ENCODE peak calls at places on chromosomes 12 and 14, in five cellular contexts. G is HCT116, T is H1, Q is K562, B is HepG2. W is an unnamed sample.

GRCh38 chr12:75641031-75641780 is 129.8 kb upstream of the KRR1 start:
- DNase-seq in Q (peak), G (peak), B (no peak), T (no peak), W (no peak)

GRCh38 chr14:101483829-101484228 is 77.5 kb upstream of the DIO3 start:
- DNase-seq in B (no peak), G (no peak), Q (no peak), T (no peak), W (no peak)

GRCh38 chr12:12519599-12519998 is 43.1 kb downstream of the DUSP16 start:
- DNase-seq in T (no peak), B (no peak), Q (no peak), G (no peak), W (no peak)

GRCh38 chr14:39169541-39169900 is 612 bp downstream of the TRAPPC6B start:
- DNase-seq in G (no peak), B (no peak), T (no peak), Q (no peak), W (no peak)

GRCh38 chr12:49871263-49871561 is 28.3 kb upstream of the BCDIN3D start:
- DNase-seq in Q (no peak), B (no peak), T (no peak), G (no peak), W (no peak)

GRCh38 chr12:91098942-91099341 is 12.4 kb downstream of the LUM start:
- DNase-seq in Q (no peak), G (peak), B (no peak), T (no peak), W (no peak)

GRCh38 chr12:43797561-43798217 is 8.4 kb downstream of the TWF1 start:
- DNase-seq in G (no peak), B (no peak), Q (no peak), T (no peak), W (no peak)

GRCh38 chr14:54942913-54943312 is 40.3 kb upstream of the GCH1 start:
- DNase-seq in Q (no peak), T (no peak), B (no peak), G (no peak), W (no peak)

GRCh38 chr12:69676257-69677012 is 22.7 kb downstream of the BEST3 start:
- DNase-seq in B (no peak), G (no peak), T (no peak), Q (no peak), W (no peak)

GRCh38 chr14:78164226-78164853 is 5.8 kb upstream of the NRXN3 start:
- DNase-seq in Q (peak), T (peak), B (peak), G (peak), W (peak)

GRCh38 chr12:75831413-75831812 is 200.2 kb downstream of the PHLDA1 start:
- DNase-seq in Q (no peak), T (no peak), B (no peak), G (no peak), W (no peak)

GRCh38 chr12:7542813-7543212 is 39.2 kb upstream of the CD163 start:
- DNase-seq in G (no peak), T (no peak), B (no peak), Q (no peak), W (no peak)

GRCh38 chr12:66647034-66647691 is 31.7 kb downstream of the GRIP1 start:
- DNase-seq in T (no peak), G (no peak), Q (no peak), B (no peak), W (no peak)

GRCh38 chr14:96614528-96614927 is 112.3 kb downstream of the PAPOLA start:
- DNase-seq in G (no peak), B (no peak), T (no peak), Q (no peak), W (no peak)

GRCh38 chr12:95742586-95742985 is 48.0 kb downstream of the NTN4 start:
- DNase-seq in B (no peak), T (no peak), Q (no peak), G (no peak), W (no peak)

GRCh38 chr12:4280351-4281163 is 7.0 kb downstream of the CCND2 start:
- DNase-seq in Q (peak), G (no peak), B (no peak), T (no peak), W (no peak)

GRCh38 chr14:99991306-99991705 is 73.9 kb upstream of the EVL start:
- DNase-seq in Q (no peak), T (no peak), B (no peak), G (no peak), W (no peak)

GRCh38 chr12:108622921-108623514 is 10.7 kb downstream of the SELPLG start:
- DNase-seq in B (no peak), Q (no peak), T (no peak), G (no peak), W (no peak)

GRCh38 chr14:24857277-24857676 is 192.7 kb downstream of the STXBP6 start:
- DNase-seq in T (no peak), B (no peak), Q (no peak), G (no peak), W (no peak)

GRCh38 chr12:54338682-54339296 is 13.9 kb downstream of the COPZ1 start:
- DNase-seq in B (no peak), G (no peak), Q (no peak), T (no peak), W (no peak)

GRCh38 chr12:115096673-115097349 is 412.8 kb upstream of the TBX3 start:
- DNase-seq in B (no peak), G (no peak), Q (no peak), T (no peak), W (no peak)

GRCh38 chr12:16349132-16349463 is 1.7 kb downstream of the MGST1 start:
- DNase-seq in T (no peak), B (peak), G (no peak), Q (peak), W (no peak)

GRCh38 chr12:131572626-131573025 is 138.3 kb upstream of the SFSWAP start:
- DNase-seq in G (no peak), B (no peak), T (no peak), Q (no peak), W (no peak)

GRCh38 chr12:88194868-88195267 is 52.8 kb downstream of the TMTC3 start:
- DNase-seq in G (no peak), T (no peak), Q (no peak), B (no peak), W (no peak)

GRCh38 chr12:19181666-19182426 is 52.3 kb downstream of the PLEKHA5 start:
- DNase-seq in B (no peak), Q (no peak), G (no peak), T (no peak), W (no peak)

GRCh38 chr12:93009533-93009932 is 80.4 kb upstream of the EEA1 start:
- DNase-seq in Q (no peak), T (no peak), B (no peak), G (no peak), W (no peak)

GRCh38 chr12:46574853-46575252 is 202.3 kb upstream of the SLC38A2 start:
- DNase-seq in Q (no peak), G (no peak), T (no peak), B (no peak), W (no peak)

GRCh38 chr12:120856980-120857379 is 47.2 kb downstream of the SPPL3 start:
- DNase-seq in Q (no peak), T (no peak), G (peak), B (no peak), W (no peak)

GRCh38 chr14:104968153-104968527 is 10.0 kb downstream of the AHNAK2 start:
- DNase-seq in G (no peak), B (no peak), Q (no peak), T (no peak), W (no peak)

GRCh38 chr14:92973265-92973797 is 50.4 kb downstream of the CHGA start:
- DNase-seq in Q (peak), G (no peak), B (peak), T (peak), W (peak)

GRCh38 chr12:116802018-116802417 is 63.9 kb downstream of the RNFT2 start:
- DNase-seq in T (no peak), Q (no peak), G (no peak), B (no peak), W (no peak)

GRCh38 chr12:116804051-116804450 is 65.9 kb downstream of the RNFT2 start:
- DNase-seq in B (no peak), T (no peak), G (no peak), Q (no peak), W (no peak)

GRCh38 chr12:116803018-116803736 is 65.1 kb downstream of the RNFT2 start:
- DNase-seq in Q (no peak), B (no peak), T (no peak), G (no peak), W (no peak)

GRCh38 chr12:116808113-116808786 is 70.1 kb downstream of the RNFT2 start:
- DNase-seq in Q (no peak), G (no peak), B (no peak), T (no peak), W (no peak)

GRCh38 chr12:116806845-116807440 is 68.8 kb downstream of the RNFT2 start:
- DNase-seq in G (no peak), T (no peak), B (no peak), Q (peak), W (no peak)
- TF ChIP-seq ZNF274 in G (no peak), T (no peak), B (no peak), Q (no peak), W (no peak)

GRCh38 chr14:23101986-23102625 is 2.7 kb downstream of the CIROP start:
- DNase-seq in G (no peak), B (no peak), T (no peak), Q (no peak), W (no peak)
- TF ChIP-seq ZNF274 in G (no peak), B (no peak), T (no peak), Q (no peak), W (no peak)

GRCh38 chr14:22640192-22640591 is 4.0 kb downstream of the OR6J1 start:
- DNase-seq in B (no peak), T (no peak), Q (no peak), G (no peak), W (no peak)

GRCh38 chr14:22644305-22644635 is at the start of gene OR6J1:
- DNase-seq in Q (no peak), T (no peak), G (no peak), B (no peak), W (no peak)

GRCh38 chr14:22646570-22647254 is 2.6 kb upstream of the OR6J1 start:
- DNase-seq in Q (no peak), G (no peak), T (no peak), B (no peak), W (no peak)

GRCh38 chr14:22641851-22642250 is 2.3 kb downstream of the OR6J1 start:
- DNase-seq in B (no peak), Q (no peak), T (no peak), G (no peak), W (no peak)
- TF ChIP-seq ZNF274 in B (no peak), Q (no peak), T (no peak), G (no peak), W (no peak)

GRCh38 chr12:32542550-32543229 is 136.4 kb upstream of the DNM1L start:
- DNase-seq in G (no peak), B (no peak), Q (no peak), T (no peak), W (no peak)
- TF ChIP-seq ZNF274 in G (no peak), B (no peak), Q (no peak), T (no peak), W (no peak)

GRCh38 chr12:56571131-56571530 is 49.5 kb downstream of the RBMS2 start:
- DNase-seq in G (no peak), B (no peak), Q (no peak), T (no peak), W (no peak)

DNA sequence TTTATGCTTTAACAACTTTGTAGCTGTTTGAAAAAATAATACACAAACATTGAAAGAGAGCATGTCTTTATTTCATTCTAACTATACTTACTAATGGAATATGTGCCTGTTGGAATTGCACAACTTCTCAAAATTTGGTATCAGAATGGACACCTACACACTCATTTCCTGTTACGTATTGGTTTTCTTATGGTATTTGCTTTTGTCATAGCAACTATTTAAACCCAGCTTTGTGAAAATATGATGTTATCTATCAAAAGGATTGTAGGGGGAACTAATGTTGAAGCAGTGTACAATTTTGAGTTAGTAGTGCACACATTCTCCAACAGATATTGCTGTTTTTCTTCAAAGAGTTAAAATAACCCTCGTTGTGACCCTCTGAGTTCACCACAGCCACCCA is 52.6 kb downstream of the RBMS2 start:
- DNase-seq in B (no peak), T (no peak), Q (no peak), G (no peak), W (no peak)
- TF ChIP-seq ZNF274 in B (no peak), T (no peak), Q (no peak), G (no peak), W (no peak)

GRCh38 chr14:68250950-68251765 is 431.6 kb downstream of the RAD51B start:
- DNase-seq in T (no peak), B (no peak), Q (no peak), G (no peak), W (no peak)
- TF ChIP-seq ZNF274 in T (no peak), B (no peak), Q (no peak), G (no peak), W (no peak)

DNA sequence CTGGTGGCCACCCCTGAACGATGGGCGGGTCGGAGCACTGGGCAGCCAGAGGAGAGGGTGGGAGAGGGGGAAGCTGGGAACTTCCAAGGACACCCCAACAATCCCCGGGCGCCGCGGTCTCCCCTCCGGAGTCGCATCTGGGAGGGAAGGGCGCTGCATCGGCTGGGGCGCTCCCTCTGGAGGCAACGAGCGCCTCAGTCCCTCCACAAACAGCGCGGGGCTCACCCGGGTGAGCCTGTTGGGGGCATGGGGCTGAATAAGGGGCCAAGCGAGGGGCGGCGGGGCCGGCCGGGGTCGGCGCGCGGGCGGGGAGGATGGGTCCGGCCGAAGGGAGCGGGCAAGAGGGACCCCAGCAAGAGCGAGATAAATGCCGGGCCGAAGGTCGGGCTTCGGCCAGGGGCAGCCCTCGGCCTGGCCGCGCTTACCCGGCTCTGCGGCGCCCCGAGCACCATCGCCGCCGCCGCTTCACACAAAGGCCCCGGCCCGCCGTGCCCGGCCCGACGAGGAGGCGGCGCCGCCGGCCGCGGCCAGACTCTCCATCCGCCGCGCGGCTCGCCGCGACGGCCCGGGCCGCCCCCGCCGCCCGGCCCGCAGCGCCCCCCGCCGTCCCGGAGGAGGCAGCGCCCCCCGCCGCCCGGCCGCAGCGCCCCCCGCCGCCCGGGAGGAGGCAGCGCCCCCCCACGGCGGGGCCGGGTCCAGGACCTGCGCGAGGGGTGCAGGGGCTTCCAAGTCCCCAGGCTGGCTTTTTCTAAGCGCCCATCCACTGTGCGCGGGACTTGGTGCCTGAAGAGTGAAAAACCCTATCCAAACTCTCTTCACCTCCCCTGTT is at the start of gene ZBTB39:
- DNase-seq in T (no peak), G (peak), B (peak), Q (peak), W (peak)
- TF ChIP-seq ZNF274 in T (no peak), G (no peak), B (no peak), Q (no peak), W (no peak)

DNA sequence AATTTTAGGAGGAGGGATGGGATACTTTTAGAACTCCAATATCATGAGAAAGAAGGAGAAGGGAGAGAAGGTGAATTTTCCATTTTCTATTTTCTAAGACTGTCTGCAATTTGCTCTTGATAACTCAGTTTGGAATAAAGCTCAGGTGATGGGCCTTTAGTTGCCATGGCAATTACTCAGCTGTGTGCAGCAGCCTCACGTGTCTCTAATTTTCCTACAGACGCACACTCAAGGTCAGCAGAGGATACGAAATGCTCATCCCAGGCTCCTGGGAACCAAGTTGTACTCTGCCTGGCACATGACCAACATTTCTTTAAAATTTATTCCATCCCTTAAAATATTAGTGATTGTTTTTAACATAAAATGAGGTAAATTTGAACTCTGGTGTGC is 76.7 kb downstream of the TTC8 start:
- DNase-seq in Q (no peak), B (no peak), T (no peak), G (no peak), W (no peak)
- TF ChIP-seq ZNF274 in Q (no peak), B (no peak), T (no peak), G (no peak), W (no peak)

W was measured in NT2/D1.